ENCODE peak calls at places on chromosome 1, in six cellular contexts. One of them, this sample, is unnamed.

GRCh38 chr1:194503209-194503608 is 1316.8 kb upstream of the B3GALT2 start:
- DNase-seq in GM12891: no peak
- DNase-seq in HepG2: no peak
- DNase-seq in H1: no peak
- DNase-seq in K562: no peak
- DNase-seq in GM12878: no peak
- DNase-seq in this sample: no peak

GRCh38 chr1:163876546-163876945 is 554.8 kb downstream of the NUF2 start:
- DNase-seq in GM12891: no peak
- DNase-seq in HepG2: no peak
- DNase-seq in H1: no peak
- DNase-seq in K562: no peak
- DNase-seq in GM12878: no peak
- DNase-seq in this sample: no peak

GRCh38 chr1:150151291-150152181 is 1.8 kb downstream of the PLEKHO1 start:
- DNase-seq in GM12891: no peak
- DNase-seq in HepG2: no peak
- DNase-seq in H1: no peak
- DNase-seq in K562: no peak
- DNase-seq in GM12878: no peak
- DNase-seq in this sample: no peak

GRCh38 chr1:95475686-95476457 is 241.9 kb downstream of the RWDD3 start:
- DNase-seq in GM12891: no peak
- DNase-seq in HepG2: peak; percentile 4
- DNase-seq in H1: no peak
- DNase-seq in K562: no peak
- DNase-seq in GM12878: no peak
- DNase-seq in this sample: no peak

GRCh38 chr1:119768778-119769177 is at the start of gene HMGCS2:
- DNase-seq in GM12891: no peak
- DNase-seq in HepG2: no peak
- DNase-seq in H1: no peak
- DNase-seq in K562: no peak
- DNase-seq in GM12878: no peak
- DNase-seq in this sample: no peak

GRCh38 chr1:172637522-172637921 is 21.4 kb upstream of the FASLG start:
- DNase-seq in GM12891: no peak
- DNase-seq in HepG2: peak; percentile 15
- DNase-seq in H1: no peak
- DNase-seq in K562: peak; percentile 36
- DNase-seq in GM12878: no peak
- DNase-seq in this sample: no peak

GRCh38 chr1:110214454-110215404 is 4.6 kb downstream of the KCNC4 start:
- DNase-seq in GM12891: no peak
- DNase-seq in HepG2: peak; percentile 19
- DNase-seq in H1: no peak
- DNase-seq in K562: no peak
- DNase-seq in GM12878: no peak
- DNase-seq in this sample: no peak

GRCh38 chr1:159705911-159706270 is 8.5 kb downstream of the CRP start:
- DNase-seq in GM12891: no peak
- DNase-seq in HepG2: no peak
- DNase-seq in H1: no peak
- DNase-seq in K562: no peak
- DNase-seq in GM12878: no peak
- DNase-seq in this sample: no peak

DNA sequence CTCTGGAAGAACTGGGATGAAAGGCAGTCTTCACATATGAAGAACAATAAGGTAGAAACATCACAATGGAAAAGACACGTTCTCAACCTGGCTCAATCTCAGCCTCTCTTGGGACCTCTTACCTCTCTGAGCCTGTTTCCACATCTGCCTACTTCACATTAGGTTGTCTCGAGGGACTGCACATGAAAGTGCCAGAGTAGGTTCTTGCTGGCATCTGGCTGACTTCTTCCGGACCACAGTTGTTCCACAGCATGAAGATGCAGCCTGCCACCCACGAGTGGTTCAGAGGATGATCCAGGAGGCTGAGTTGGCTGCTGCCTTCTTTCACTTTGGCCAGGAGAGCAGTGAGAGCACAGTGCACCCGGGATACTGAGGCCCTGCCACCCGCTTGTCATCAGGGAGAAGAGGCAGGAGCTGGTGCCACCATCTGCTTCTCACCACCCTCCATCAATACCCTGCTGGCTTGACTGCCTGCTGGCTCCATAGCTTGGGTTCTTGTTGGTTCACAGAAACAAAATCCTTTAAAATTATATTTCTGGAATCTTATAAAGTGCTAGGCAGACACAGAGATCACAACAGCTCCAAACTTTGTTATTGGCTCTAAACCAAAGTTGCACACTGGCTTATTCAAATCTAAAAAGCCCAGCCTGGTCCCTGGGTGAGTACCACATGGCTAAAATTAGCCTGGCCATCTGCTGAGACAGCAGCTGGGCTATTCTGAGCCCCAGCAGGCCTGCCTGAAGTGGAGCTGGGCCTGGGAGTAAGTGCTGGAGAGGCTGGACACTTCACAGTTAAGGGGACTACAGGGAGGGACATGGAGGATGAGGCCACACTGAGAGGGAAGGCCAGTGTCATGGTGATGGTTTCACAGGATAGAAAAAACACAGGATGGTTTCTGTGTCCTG is 47.0 kb upstream of the LIN9 start:
- DNase-seq in GM12891: no peak
- DNase-seq in HepG2: no peak
- DNase-seq in H1: no peak
- DNase-seq in K562: no peak
- DNase-seq in GM12878: no peak
- DNase-seq in this sample: no peak
- TF ChIP-seq TAF1 in GM12891: no peak
- TF ChIP-seq TAF1 in HepG2: no peak
- TF ChIP-seq TAF1 in H1: no peak
- TF ChIP-seq TAF1 in K562: no peak
- TF ChIP-seq TAF1 in GM12878: no peak
- TF ChIP-seq TAF1 in this sample: no peak

DNA sequence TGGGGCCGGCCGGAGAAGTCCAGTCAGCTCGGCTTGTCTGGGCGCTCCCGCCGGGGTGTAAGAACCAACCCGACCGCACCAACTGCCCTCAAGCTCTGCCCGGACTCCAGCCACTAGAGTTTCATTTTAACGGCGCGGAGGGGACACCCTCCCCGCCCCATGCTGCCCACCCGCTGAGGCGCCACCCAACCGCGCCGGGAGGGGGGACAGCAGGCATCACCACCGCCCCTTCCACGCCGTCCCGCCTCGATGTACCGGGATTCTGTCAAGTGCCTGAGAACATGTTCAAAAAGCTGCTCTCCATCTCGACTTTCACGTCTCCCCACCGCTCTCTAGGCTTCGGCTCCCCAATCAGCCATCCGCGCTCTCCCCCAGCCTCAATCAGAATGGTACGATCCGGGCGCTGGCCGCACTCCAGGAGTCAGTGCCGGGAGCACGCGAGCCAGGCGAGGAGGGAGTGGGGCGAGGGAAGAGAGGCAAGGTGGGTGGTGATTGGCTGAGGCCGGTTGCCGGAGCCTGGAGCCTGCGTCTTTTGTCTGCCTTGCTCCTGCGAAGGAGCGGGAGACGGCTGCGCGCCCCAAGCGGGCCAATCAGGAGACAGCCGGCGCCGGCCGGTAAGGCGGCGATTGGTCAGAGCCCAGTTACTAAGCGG is at the start of gene PIK3R3:
- DNase-seq in GM12891: peak; percentile 88
- DNase-seq in HepG2: peak; percentile 91
- DNase-seq in H1: peak; percentile 98
- DNase-seq in K562: peak; percentile 99
- DNase-seq in GM12878: peak; percentile 92
- DNase-seq in this sample: peak; percentile 89
- TF ChIP-seq POLR2A in GM12891: peak; percentile 95
- TF ChIP-seq POLR2A in HepG2: peak; percentile 96
- TF ChIP-seq POLR2A in H1: peak; percentile 97
- TF ChIP-seq POLR2A in K562: peak; percentile 94
- TF ChIP-seq POLR2A in GM12878: peak; percentile 99
- TF ChIP-seq POLR2A in this sample: peak; percentile 99

DNA sequence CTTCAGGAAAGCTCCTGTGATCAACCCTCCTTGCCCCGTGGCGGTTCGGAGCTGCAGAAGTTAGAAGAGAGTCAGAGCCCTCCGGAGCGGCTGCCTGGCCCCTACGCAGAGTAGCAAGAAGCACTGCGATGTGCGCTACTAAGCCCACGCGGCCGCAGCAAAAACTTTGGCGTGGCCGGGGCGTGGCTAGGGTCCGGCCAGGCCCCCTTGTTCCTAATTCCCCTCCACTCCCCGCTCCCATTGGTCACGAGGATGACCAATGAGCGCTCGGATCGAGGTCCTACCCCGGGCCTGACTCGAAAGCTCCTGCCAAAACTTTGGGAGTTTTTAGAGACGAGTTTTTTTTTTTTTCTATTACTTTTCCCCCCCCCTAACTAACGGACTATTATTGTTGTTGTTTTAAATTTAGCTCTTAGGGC is at the start of gene HLX:
- DNase-seq in GM12891: peak; percentile 53
- DNase-seq in HepG2: no peak
- DNase-seq in H1: no peak
- DNase-seq in K562: peak; percentile 95
- DNase-seq in GM12878: no peak
- DNase-seq in this sample: peak; percentile 69
- TF ChIP-seq TAF1 in GM12891: no peak
- TF ChIP-seq TAF1 in HepG2: no peak
- TF ChIP-seq TAF1 in H1: no peak
- TF ChIP-seq TAF1 in K562: no peak
- TF ChIP-seq TAF1 in GM12878: no peak
- TF ChIP-seq TAF1 in this sample: no peak

GRCh38 chr1:19010995-19011696 is 54.7 kb upstream of the IFFO2 start:
- DNase-seq in GM12891: no peak
- DNase-seq in HepG2: peak; percentile 95
- DNase-seq in H1: peak; percentile 69
- DNase-seq in K562: no peak
- DNase-seq in GM12878: peak; percentile 43
- DNase-seq in this sample: no peak
- TF ChIP-seq POLR2A in GM12891: no peak
- TF ChIP-seq POLR2A in HepG2: peak; percentile 55
- TF ChIP-seq POLR2A in H1: no peak
- TF ChIP-seq POLR2A in K562: no peak
- TF ChIP-seq POLR2A in GM12878: no peak
- TF ChIP-seq POLR2A in this sample: no peak

DNA sequence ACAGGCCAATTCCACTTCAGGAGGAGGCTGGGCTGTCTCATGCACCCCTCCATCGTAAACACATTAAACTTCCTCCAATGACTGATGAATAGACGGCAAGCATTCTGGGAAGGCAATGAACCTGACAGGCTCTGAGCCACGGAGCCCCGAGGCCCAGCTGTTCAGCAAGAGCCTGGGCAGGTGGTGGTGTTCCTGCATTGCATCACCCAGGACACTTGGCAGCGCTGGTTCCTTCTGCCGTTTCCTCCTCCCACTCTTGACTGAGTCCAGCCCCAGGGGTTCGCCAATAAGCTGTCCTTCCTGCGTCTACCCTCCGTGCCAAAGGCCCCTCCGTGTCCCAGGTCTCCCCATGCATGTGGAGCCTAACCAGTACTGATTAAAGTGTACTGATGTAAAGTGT is 109.8 kb downstream of the JAK1 start:
- DNase-seq in GM12891: no peak
- DNase-seq in HepG2: no peak
- DNase-seq in H1: no peak
- DNase-seq in K562: no peak
- DNase-seq in GM12878: no peak
- DNase-seq in this sample: no peak
- TF ChIP-seq TAF1 in GM12891: no peak
- TF ChIP-seq TAF1 in HepG2: no peak
- TF ChIP-seq TAF1 in H1: no peak
- TF ChIP-seq TAF1 in K562: no peak
- TF ChIP-seq TAF1 in GM12878: no peak
- TF ChIP-seq TAF1 in this sample: no peak

DNA sequence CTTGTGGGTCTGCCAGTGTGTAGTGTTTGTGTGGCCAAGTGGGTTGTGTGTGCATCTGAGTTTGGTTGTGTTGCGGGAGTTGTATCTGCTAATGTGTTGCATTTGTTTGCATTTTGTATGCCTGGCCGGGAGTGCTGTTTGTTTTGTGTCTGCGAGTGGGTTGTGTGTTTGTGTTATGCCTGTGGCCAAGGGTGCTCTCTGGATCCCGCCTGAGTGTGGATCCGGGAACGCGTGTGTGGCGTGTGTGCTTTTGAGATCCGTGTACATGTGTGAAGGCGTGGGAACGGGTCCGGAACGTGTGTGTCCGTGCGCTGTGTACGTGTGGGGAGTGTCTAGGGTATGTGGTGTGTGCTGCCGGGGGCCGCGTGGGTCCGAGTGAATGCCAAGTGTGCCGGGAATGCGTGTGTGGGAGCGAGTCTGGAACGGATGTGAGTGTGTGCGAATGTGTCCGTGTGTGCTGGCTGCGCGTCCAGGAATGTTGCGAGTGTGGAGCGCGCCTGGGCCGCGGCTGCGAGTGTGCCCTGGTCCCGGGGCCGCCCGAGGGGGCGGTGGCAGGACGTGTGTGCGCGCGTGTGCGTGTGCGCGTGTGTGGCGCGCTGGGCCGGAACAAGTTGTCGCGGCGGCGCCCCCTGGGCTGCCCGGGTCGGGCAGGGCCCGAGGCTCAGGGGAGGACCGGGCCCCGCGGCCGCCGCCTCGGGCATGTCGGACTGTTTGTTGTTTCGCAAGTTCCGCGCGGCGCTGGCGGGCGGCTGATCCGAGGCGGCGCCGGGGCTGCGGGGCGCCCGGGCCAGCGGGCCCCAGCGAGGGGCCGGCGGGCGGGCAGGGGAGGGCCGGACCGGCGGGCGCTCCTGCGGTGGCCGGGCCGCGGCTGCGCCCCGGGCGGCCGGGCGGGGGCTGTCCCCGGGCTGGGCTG is 927 bp downstream of the PTPRU start:
- DNase-seq in GM12891: no peak
- DNase-seq in HepG2: peak; percentile 34
- DNase-seq in H1: no peak
- DNase-seq in K562: peak; percentile 53
- DNase-seq in GM12878: no peak
- DNase-seq in this sample: no peak
- TF ChIP-seq POLR2A in GM12891: no peak
- TF ChIP-seq POLR2A in HepG2: no peak
- TF ChIP-seq POLR2A in H1: no peak
- TF ChIP-seq POLR2A in K562: no peak
- TF ChIP-seq POLR2A in GM12878: no peak
- TF ChIP-seq POLR2A in this sample: no peak

DNA sequence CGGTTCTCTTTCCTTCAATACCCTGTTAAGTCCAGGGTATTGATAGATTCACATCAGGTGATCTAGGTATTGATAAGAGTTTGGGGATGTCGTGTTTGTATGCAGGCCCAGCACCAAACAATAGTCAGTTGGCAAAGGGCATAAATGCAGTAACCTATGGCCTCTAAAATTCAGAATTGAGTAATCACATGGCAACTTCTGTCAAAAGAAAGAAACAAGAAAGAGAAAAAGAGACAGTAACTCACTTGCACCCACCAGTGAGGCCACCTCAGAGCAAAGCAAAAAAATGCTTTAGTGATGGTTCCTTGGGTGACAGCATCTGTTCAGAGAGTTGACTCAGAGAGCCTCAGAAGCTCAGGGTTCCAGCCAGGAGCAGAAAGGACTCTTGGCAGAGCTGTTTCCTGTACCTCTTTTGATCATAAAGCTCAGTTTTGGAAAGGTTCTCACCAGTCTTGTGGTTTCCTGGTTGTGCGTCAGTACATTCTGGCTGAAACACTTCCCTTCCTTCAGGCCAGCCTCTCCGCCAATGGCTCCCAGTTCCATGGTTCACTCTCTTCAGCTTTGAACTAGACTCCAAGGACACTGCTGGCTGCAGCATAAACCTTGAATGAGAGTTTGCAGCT is 70.1 kb upstream of the GORAB start:
- DNase-seq in GM12891: no peak
- DNase-seq in HepG2: no peak
- DNase-seq in H1: no peak
- DNase-seq in K562: no peak
- DNase-seq in GM12878: no peak
- DNase-seq in this sample: no peak
- TF ChIP-seq TAF1 in GM12891: no peak
- TF ChIP-seq TAF1 in HepG2: no peak
- TF ChIP-seq TAF1 in H1: no peak
- TF ChIP-seq TAF1 in K562: no peak
- TF ChIP-seq TAF1 in GM12878: no peak
- TF ChIP-seq TAF1 in this sample: no peak